ENCODE peak calls at places on chromosomes 3 and 15, in eight cellular contexts. D is renal cortical epithelial cell; C is Peyer's patch; Q is NCI-H2029 treated with DMSO at 0.1 percent for 48 hours; B is GM12865; I is endothelial cell; S is stimulated activated CD4-positive, alpha-beta T cell treated with anti-CD3 and anti-CD28 coated beads, Interleukin-12 subunit alpha, Interleukin-12 subunit beta, amount 100 ng/mL, for 4 hours; Y is mesothelial cell of epicardium. O is an unnamed sample.

GRCh38 chr15:31245135-31245689 is 81.4 kb upstream of the KLF13 start:
- DNase-seq in B (peak), D (no peak), C (no peak), S (no peak), I (no peak), Q (no peak), Y (no peak), O (no peak)

GRCh38 chr3:32734756-32735155 is 49.8 kb downstream of the CNOT10 start:
- DNase-seq in I (no peak), C (no peak), Q (no peak), B (no peak), Y (no peak), S (no peak), D (no peak), O (no peak)

GRCh38 chr3:101158374-101158773 is 162.0 kb downstream of the IMPG2 start:
- DNase-seq in S (no peak), D (no peak), Q (no peak), Y (no peak), C (no peak), B (no peak), I (no peak), O (no peak)

GRCh38 chr15:89754361-89755154 is 3.5 kb upstream of the MESP1 start:
- DNase-seq in C (no peak), B (no peak), D (no peak), S (no peak), I (no peak), Q (no peak), Y (no peak), O (peak)

GRCh38 chr3:12658593-12659058 is 5.3 kb downstream of the RAF1 start:
- DNase-seq in C (no peak), Q (no peak), B (no peak), I (no peak), D (peak), Y (no peak), S (no peak), O (no peak)

GRCh38 chr15:100601628-100602063 is 338 bp downstream of the LINS1 start:
- DNase-seq in D (no peak), S (no peak), Y (no peak), C (no peak), I (no peak), B (no peak), Q (no peak), O (no peak)

GRCh38 chr15:77375133-77375532 is 44.8 kb downstream of the PEAK1 start:
- DNase-seq in B (no peak), S (no peak), Y (no peak), D (no peak), C (no peak), I (no peak), Q (no peak), O (no peak)

GRCh38 chr3:127706785-127707351 is 34.1 kb downstream of the ABTB1 start:
- DNase-seq in B (no peak), C (no peak), Y (no peak), I (no peak), S (no peak), D (no peak), Q (no peak), O (no peak)

GRCh38 chr15:39908186-39908585 is 11.9 kb downstream of the GPR176 start:
- DNase-seq in I (no peak), C (no peak), B (no peak), D (peak), S (no peak), Q (no peak), Y (no peak), O (no peak)

GRCh38 chr15:90931737-90932659 is at the start of gene HDDC3:
- DNase-seq in Q (no peak), I (peak), D (peak), Y (peak), C (peak), B (peak), S (peak), O (peak)

GRCh38 chr15:46344906-46345305 is 710.1 kb downstream of the SQOR start:
- DNase-seq in I (no peak), S (no peak), C (no peak), D (peak), Y (no peak), Q (no peak), B (peak), O (no peak)

GRCh38 chr3:41158947-41159346 is 40.4 kb upstream of the CTNNB1 start:
- DNase-seq in C (no peak), Q (peak), Y (no peak), S (peak), D (peak), I (no peak), B (no peak), O (no peak)

GRCh38 chr15:75215107-75216004 is 13.7 kb downstream of the C15orf39 start:
- DNase-seq in B (peak), Y (no peak), Q (no peak), C (no peak), D (no peak), I (no peak), S (no peak), O (no peak)

GRCh38 chr15:31598620-31599019 is 272.0 kb downstream of the KLF13 start:
- DNase-seq in I (no peak), Y (no peak), Q (no peak), B (no peak), S (no peak), D (peak), C (no peak), O (peak)

GRCh38 chr3:25594007-25594502 is 70.7 kb downstream of the TOP2B start:
- DNase-seq in Y (no peak), C (no peak), B (peak), D (peak), S (no peak), Q (peak), I (peak), O (peak)

GRCh38 chr3:16928386-16929132 is 43.8 kb downstream of the PLCL2 start:
- DNase-seq in Y (no peak), Q (no peak), S (no peak), C (no peak), B (peak), D (no peak), I (no peak), O (no peak)

GRCh38 chr3:97235179-97235578 is 420.8 kb downstream of the EPHA6 start:
- DNase-seq in S (no peak), D (peak), B (no peak), Y (no peak), Q (no peak), C (no peak), I (no peak), O (no peak)

GRCh38 chr3:38627956-38628355 is 21.5 kb downstream of the SCN5A start:
- DNase-seq in Q (no peak), Y (no peak), I (peak), D (no peak), C (no peak), B (peak), S (no peak), O (peak)

GRCh38 chr3:127081001-127081720 is 98.2 kb downstream of the PLXNA1 start:
- DNase-seq in B (no peak), C (no peak), Q (no peak), I (no peak), D (no peak), S (no peak), Y (no peak), O (no peak)

O was measured in ELF-1.